ENCODE peak calls at places on chromosomes 13 and 19, in ten cellular contexts. E is RPMI8226; M is T-helper 1 cell; F is mucosa of descending colon; O is mucosa of gallbladder; C is GM06990; G is activated CD8-positive, alpha-beta memory T cell treated with anti-CD3 and anti-CD28 coated beads for 4 hours; N is substantia nigra; Z is naive thymus-derived CD4-positive, alpha-beta T cell; R is stimulated activated CD8-positive, alpha-beta memory T cell treated with anti-CD3 and anti-CD28 coated beads, Interleukin-15, amount 100 ng/mL, for 4 hours. J is an unnamed sample.

GRCh38 chr19:12237143-12237839 is 57.4 kb downstream of the ZNF44 start:
- DNase-seq in E (no peak), M (no peak), F (no peak), O (no peak), C (no peak), G (no peak), N (no peak), Z (no peak), R (no peak), J (no peak)

GRCh38 chr19:44149776-44150175 is 8.4 kb downstream of the ZNF234 start:
- DNase-seq in E (no peak), M (no peak), F (no peak), O (no peak), C (no peak), G (no peak), N (no peak), Z (no peak), R (no peak), J (no peak)

GRCh38 chr13:95447766-95448165 is 104.8 kb upstream of the CLDN10 start:
- DNase-seq in E (no peak), M (no peak), F (no peak), O (no peak), C (no peak), G (no peak), N (no peak), Z (no peak), R (no peak), J (no peak)

GRCh38 chr13:90547272-90547790 is 800.2 kb upstream of the MIR17HG start:
- DNase-seq in E (no peak), M (no peak), F (no peak), O (no peak), C (no peak), G (no peak), N (no peak), Z (no peak), R (no peak), J (no peak)

GRCh38 chr13:110158201-110158600 is 148.8 kb downstream of the COL4A1 start:
- DNase-seq in E (no peak), M (no peak), F (no peak), O (no peak), C (no peak), G (no peak), N (no peak), Z (no peak), R (no peak), J (no peak)

GRCh38 chr19:5705552-5705951 is 14.4 kb downstream of the LONP1 start:
- DNase-seq in E (no peak), M (no peak), F (no peak), O (no peak), C (no peak), G (no peak), N (no peak), Z (no peak), R (no peak), J (no peak)

GRCh38 chr13:51342706-51343105 is 3.2 kb downstream of the SERPINE3 start:
- DNase-seq in E (no peak), M (no peak), F (no peak), O (no peak), C (no peak), G (no peak), N (no peak), Z (no peak), R (no peak), J (no peak)

GRCh38 chr13:110070511-110071120 is 236.3 kb downstream of the COL4A1 start:
- DNase-seq in E (no peak), M (no peak), F (no peak), O (no peak), C (no peak), G (no peak), N (no peak), Z (no peak), R (no peak), J (no peak)

GRCh38 chr13:18951412-18951811 is 230.2 kb downstream of the TUBA3C start:
- DNase-seq in E (no peak), M (no peak), F (no peak), O (no peak), C (no peak), G (no peak), N (no peak), Z (no peak), R (no peak), J (no peak)

GRCh38 chr19:16897572-16898056 is 8.8 kb downstream of the F2RL3 start:
- DNase-seq in E (no peak), M (no peak), F (no peak), O (no peak), C (no peak), G (no peak), N (no peak), Z (no peak), R (no peak), J (no peak)

GRCh38 chr13:97188207-97188606 is 33.9 kb upstream of the MBNL2 start:
- DNase-seq in E (no peak), M (no peak), F (no peak), O (no peak), C (no peak), G (no peak), N (no peak), Z (no peak), R (no peak), J (no peak)

GRCh38 chr13:66553391-66553790 is 676.7 kb downstream of the PCDH9 start:
- DNase-seq in E (no peak), M (no peak), F (no peak), O (no peak), C (no peak), G (no peak), N (no peak), Z (no peak), R (no peak), J (no peak)

GRCh38 chr13:50125556-50126377 is 110.5 kb downstream of the KCNRG start:
- DNase-seq in E (peak; percentile 92), M (peak; percentile 89), F (peak; percentile 98), O (peak; percentile 94), C (peak; percentile 49), G (peak; percentile 73), N (peak; percentile 86), Z (peak; percentile 85), R (peak; percentile 72), J (peak; percentile 91)